ENCODE peak calls at places on chromosomes 3 and 15, in seven cellular contexts. One of them, this sample, is unnamed.

GRCh38 chr3:111331912-111332311 is 210.1 kb upstream of the CD96 start:
- DNase-seq in fibroblast of villous mesenchyme: no peak
- DNase-seq in mesenteric fat pad: no peak
- DNase-seq in fibroblast of pulmonary artery: no peak
- DNase-seq in HFF-Myc: no peak
- DNase-seq in A549: no peak
- DNase-seq in heart right ventricle: no peak
- DNase-seq in this sample: no peak

GRCh38 chr3:37129871-37130270 is 44.5 kb downstream of the LRRFIP2 start:
- DNase-seq in fibroblast of villous mesenchyme: no peak
- DNase-seq in mesenteric fat pad: no peak
- DNase-seq in fibroblast of pulmonary artery: no peak
- DNase-seq in HFF-Myc: peak
- DNase-seq in A549: no peak
- DNase-seq in heart right ventricle: no peak
- DNase-seq in this sample: no peak

GRCh38 chr3:179840985-179841384 is 188.1 kb downstream of the USP13 start:
- DNase-seq in fibroblast of villous mesenchyme: peak
- DNase-seq in mesenteric fat pad: no peak
- DNase-seq in fibroblast of pulmonary artery: peak
- DNase-seq in HFF-Myc: peak
- DNase-seq in A549: no peak
- DNase-seq in heart right ventricle: no peak
- DNase-seq in this sample: peak

GRCh38 chr15:88383354-88383753 is 83.8 kb downstream of the MRPL46 start:
- DNase-seq in fibroblast of villous mesenchyme: no peak
- DNase-seq in mesenteric fat pad: no peak
- DNase-seq in fibroblast of pulmonary artery: no peak
- DNase-seq in HFF-Myc: no peak
- DNase-seq in A549: no peak
- DNase-seq in heart right ventricle: no peak
- DNase-seq in this sample: no peak

GRCh38 chr3:186931487-186932280 is 1.4 kb downstream of the ST6GAL1 start:
- DNase-seq in fibroblast of villous mesenchyme: peak
- DNase-seq in mesenteric fat pad: no peak
- DNase-seq in fibroblast of pulmonary artery: peak
- DNase-seq in HFF-Myc: peak
- DNase-seq in A549: no peak
- DNase-seq in heart right ventricle: peak
- DNase-seq in this sample: peak

GRCh38 chr3:70531063-70531657 is 218.7 kb upstream of the MDFIC2 start:
- DNase-seq in fibroblast of villous mesenchyme: peak
- DNase-seq in mesenteric fat pad: no peak
- DNase-seq in fibroblast of pulmonary artery: peak
- DNase-seq in HFF-Myc: no peak
- DNase-seq in A549: peak
- DNase-seq in heart right ventricle: no peak
- DNase-seq in this sample: no peak

GRCh38 chr3:106769045-106769444 is 608.2 kb upstream of the CCDC54 start:
- DNase-seq in fibroblast of villous mesenchyme: no peak
- DNase-seq in mesenteric fat pad: no peak
- DNase-seq in fibroblast of pulmonary artery: no peak
- DNase-seq in HFF-Myc: no peak
- DNase-seq in A549: no peak
- DNase-seq in heart right ventricle: no peak
- DNase-seq in this sample: no peak

GRCh38 chr15:69723404-69724097 is 270.9 kb downstream of the RPLP1 start:
- DNase-seq in fibroblast of villous mesenchyme: no peak
- DNase-seq in mesenteric fat pad: no peak
- DNase-seq in fibroblast of pulmonary artery: no peak
- DNase-seq in HFF-Myc: no peak
- DNase-seq in A549: no peak
- DNase-seq in heart right ventricle: no peak
- DNase-seq in this sample: no peak

GRCh38 chr3:64902991-64903390 is 215.2 kb upstream of the ADAMTS9 start:
- DNase-seq in fibroblast of villous mesenchyme: peak
- DNase-seq in mesenteric fat pad: no peak
- DNase-seq in fibroblast of pulmonary artery: peak
- DNase-seq in HFF-Myc: no peak
- DNase-seq in A549: no peak
- DNase-seq in heart right ventricle: no peak
- DNase-seq in this sample: no peak

GRCh38 chr3:134299888-134300206 is 49.2 kb upstream of the RYK start:
- DNase-seq in fibroblast of villous mesenchyme: no peak
- DNase-seq in mesenteric fat pad: no peak
- DNase-seq in fibroblast of pulmonary artery: no peak
- DNase-seq in HFF-Myc: no peak
- DNase-seq in A549: no peak
- DNase-seq in heart right ventricle: no peak
- DNase-seq in this sample: no peak

GRCh38 chr15:57758556-57758955 is 52.0 kb downstream of the POLR2M start:
- DNase-seq in fibroblast of villous mesenchyme: no peak
- DNase-seq in mesenteric fat pad: no peak
- DNase-seq in fibroblast of pulmonary artery: no peak
- DNase-seq in HFF-Myc: no peak
- DNase-seq in A549: no peak
- DNase-seq in heart right ventricle: no peak
- DNase-seq in this sample: no peak

GRCh38 chr3:177735441-177735840 is 538.2 kb upstream of the TBL1XR1 start:
- DNase-seq in fibroblast of villous mesenchyme: peak
- DNase-seq in mesenteric fat pad: no peak
- DNase-seq in fibroblast of pulmonary artery: no peak
- DNase-seq in HFF-Myc: no peak
- DNase-seq in A549: no peak
- DNase-seq in heart right ventricle: no peak
- DNase-seq in this sample: no peak

GRCh38 chr15:61556037-61556648 is 327.0 kb upstream of the RORA start:
- DNase-seq in fibroblast of villous mesenchyme: peak
- DNase-seq in mesenteric fat pad: no peak
- DNase-seq in fibroblast of pulmonary artery: peak
- DNase-seq in HFF-Myc: no peak
- DNase-seq in A549: no peak
- DNase-seq in heart right ventricle: no peak
- DNase-seq in this sample: no peak

GRCh38 chr3:48194446-48195071 is 6.3 kb upstream of the CDC25A start:
- DNase-seq in fibroblast of villous mesenchyme: peak
- DNase-seq in mesenteric fat pad: no peak
- DNase-seq in fibroblast of pulmonary artery: peak
- DNase-seq in HFF-Myc: peak
- DNase-seq in A549: peak
- DNase-seq in heart right ventricle: peak
- DNase-seq in this sample: peak

GRCh38 chr15:42138411-42138810 is 18.0 kb downstream of the PLA2G4F start:
- DNase-seq in fibroblast of villous mesenchyme: no peak
- DNase-seq in mesenteric fat pad: peak
- DNase-seq in fibroblast of pulmonary artery: no peak
- DNase-seq in HFF-Myc: no peak
- DNase-seq in A549: no peak
- DNase-seq in heart right ventricle: no peak
- DNase-seq in this sample: no peak

GRCh38 chr3:142624725-142625440 is 28.7 kb downstream of the PLS1 start:
- DNase-seq in fibroblast of villous mesenchyme: no peak
- DNase-seq in mesenteric fat pad: no peak
- DNase-seq in fibroblast of pulmonary artery: no peak
- DNase-seq in HFF-Myc: no peak
- DNase-seq in A549: no peak
- DNase-seq in heart right ventricle: no peak
- DNase-seq in this sample: no peak

GRCh38 chr3:106302451-106303221 is 433.8 kb upstream of the CBLB start:
- DNase-seq in fibroblast of villous mesenchyme: no peak
- DNase-seq in mesenteric fat pad: no peak
- DNase-seq in fibroblast of pulmonary artery: no peak
- DNase-seq in HFF-Myc: no peak
- DNase-seq in A549: no peak
- DNase-seq in heart right ventricle: no peak
- DNase-seq in this sample: no peak

This sample was measured in PC-9.